ENCODE peak calls at places on chromosome 16, in seven cellular contexts. B is heart left ventricle, O is cardiac fibroblast, G is thoracic aorta, N is HCT116, T is GM12878, C is spleen. J is an unnamed sample.
A peak's percentile ranks its signal among the peaks of the same experiment; 100 is the strongest.

GRCh38 chr16:29680180-29680598 is 1.2 kb downstream of the QPRT start:
- DNase-seq in B (no peak), O (no peak), G (no peak), N (no peak), T (no peak), C (no peak), J (no peak)

GRCh38 chr16:8852534-8852933 is 16.3 kb downstream of the CARHSP1 start:
- DNase-seq in B (no peak), O (peak; percentile 63), G (no peak), N (no peak), T (no peak), C (peak; percentile 47), J (no peak)

GRCh38 chr16:8730335-8730915 is 56.0 kb downstream of the ABAT start:
- DNase-seq in B (no peak), O (no peak), G (no peak), N (no peak), T (no peak), C (peak; percentile 41), J (no peak)

GRCh38 chr16:67311607-67312449 is 14.7 kb downstream of the KCTD19 start:
- DNase-seq in B (peak; percentile 37), O (peak; percentile 100), G (peak; percentile 31), N (peak; percentile 70), T (peak; percentile 93), C (no peak), J (peak; percentile 71)

GRCh38 chr16:86662195-86662594 is 83.8 kb downstream of the FOXL1 start:
- DNase-seq in B (no peak), O (no peak), G (no peak), N (no peak), T (no peak), C (no peak), J (no peak)

GRCh38 chr16:75616541-75617010 is 6.5 kb downstream of the ADAT1 start:
- DNase-seq in B (no peak), O (no peak), G (no peak), N (no peak), T (no peak), C (no peak), J (no peak)

GRCh38 chr16:73000907-73001521 is 46.9 kb downstream of the ZFHX3 start:
- DNase-seq in B (no peak), O (no peak), G (no peak), N (no peak), T (no peak), C (no peak), J (no peak)

GRCh38 chr16:8588703-8589292 is 1.5 kb downstream of the TMEM114 start:
- DNase-seq in B (no peak), O (no peak), G (no peak), N (no peak), T (no peak), C (no peak), J (no peak)

GRCh38 chr16:28163699-28164584 is 47.8 kb downstream of the XPO6 start:
- DNase-seq in B (no peak), O (peak; percentile 88), G (no peak), N (no peak), T (no peak), C (peak; percentile 73), J (no peak)

GRCh38 chr16:19503461-19504075 is 18.3 kb downstream of the GDE1 start:
- DNase-seq in B (no peak), O (no peak), G (no peak), N (no peak), T (no peak), C (no peak), J (no peak)
- TF ChIP-seq CTCF in B (no peak), O (no peak), G (no peak), N (no peak), T (no peak), C (no peak), J (no peak)

DNA sequence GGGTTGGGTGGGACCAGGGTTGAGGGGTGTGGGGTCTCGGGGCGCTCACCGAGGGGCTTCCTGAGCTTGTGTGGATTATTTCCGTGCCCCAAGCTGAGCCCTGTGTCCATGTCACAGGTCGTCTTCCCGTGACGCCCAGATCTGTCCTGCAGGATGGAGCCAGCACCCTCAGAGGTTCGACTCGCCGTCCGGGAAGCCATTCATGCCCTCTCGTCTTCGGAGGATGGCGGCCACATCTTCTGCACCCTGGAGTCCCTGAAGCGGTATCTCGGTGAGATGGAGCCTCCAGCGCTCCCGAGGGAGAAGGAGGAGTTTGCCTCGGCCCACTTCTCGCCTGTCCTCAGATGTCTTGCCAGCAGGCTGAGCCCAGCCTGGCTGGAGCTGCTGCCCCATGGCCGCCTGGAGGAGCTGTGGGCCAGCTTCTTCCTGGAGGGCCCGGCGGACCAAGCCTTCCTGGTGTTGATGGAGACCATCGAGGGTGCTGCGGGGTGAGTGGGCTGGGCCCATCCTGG is 1.0 kb downstream of the TELO2 start:
- DNase-seq in B (peak; percentile 80), O (peak; percentile 85), G (no peak), N (no peak), T (no peak), C (peak; percentile 81), J (peak; percentile 51)
- TF ChIP-seq CTCF in B (peak; percentile 39), O (peak; percentile 90), G (peak; percentile 56), N (no peak), T (peak; percentile 7), C (peak; percentile 49), J (no peak)

GRCh38 chr16:66099261-66099660 is 267.2 kb upstream of the CDH5 start:
- DNase-seq in B (no peak), O (no peak), G (no peak), N (no peak), T (no peak), C (no peak), J (no peak)

GRCh38 chr16:66093217-66093616 is 273.3 kb upstream of the CDH5 start:
- DNase-seq in B (no peak), O (no peak), G (no peak), N (no peak), T (no peak), C (no peak), J (no peak)

GRCh38 chr16:66097746-66098145 is 268.7 kb upstream of the CDH5 start:
- DNase-seq in B (no peak), O (no peak), G (no peak), N (no peak), T (no peak), C (no peak), J (no peak)

GRCh38 chr16:66091462-66091861 is 275.0 kb upstream of the CDH5 start:
- DNase-seq in B (no peak), O (no peak), G (no peak), N (no peak), T (no peak), C (no peak), J (no peak)

GRCh38 chr16:66095676-66096075 is 270.8 kb upstream of the CDH5 start:
- DNase-seq in B (no peak), O (peak; percentile 1), G (no peak), N (no peak), T (no peak), C (no peak), J (no peak)
- TF ChIP-seq CTCF in B (no peak), O (no peak), G (no peak), N (no peak), T (no peak), C (no peak), J (no peak)

GRCh38 chr16:62190426-62190825 is 154.2 kb upstream of the CDH8 start:
- DNase-seq in B (no peak), O (peak; percentile 1), G (no peak), N (no peak), T (no peak), C (no peak), J (no peak)
- TF ChIP-seq CTCF in B (no peak), O (peak; percentile 7), G (no peak), N (no peak), T (peak; percentile 43), C (peak; percentile 32), J (no peak)

GRCh38 chr16:3625911-3626732 is 14.7 kb upstream of the SLX4 start:
- DNase-seq in B (no peak), O (peak; percentile 52), G (no peak), N (no peak), T (no peak), C (no peak), J (peak; percentile 56)
- TF ChIP-seq CTCF in B (no peak), O (no peak), G (no peak), N (no peak), T (no peak), C (no peak), J (no peak)

GRCh38 chr16:53007095-53007494 is 45.6 kb downstream of the CHD9NB start:
- DNase-seq in B (no peak), O (no peak), G (no peak), N (no peak), T (no peak), C (no peak), J (no peak)
- TF ChIP-seq CTCF in B (no peak), O (no peak), G (no peak), N (no peak), T (no peak), C (no peak), J (no peak)

GRCh38 chr16:19555938-19556778 is 655 bp downstream of the VPS35L start:
- DNase-seq in B (no peak), O (peak; percentile 61), G (no peak), N (peak; percentile 59), T (peak; percentile 13), C (no peak), J (peak; percentile 33)
- TF ChIP-seq CTCF in B (no peak), O (peak; percentile 31), G (no peak), N (no peak), T (no peak), C (no peak), J (no peak)

DNA sequence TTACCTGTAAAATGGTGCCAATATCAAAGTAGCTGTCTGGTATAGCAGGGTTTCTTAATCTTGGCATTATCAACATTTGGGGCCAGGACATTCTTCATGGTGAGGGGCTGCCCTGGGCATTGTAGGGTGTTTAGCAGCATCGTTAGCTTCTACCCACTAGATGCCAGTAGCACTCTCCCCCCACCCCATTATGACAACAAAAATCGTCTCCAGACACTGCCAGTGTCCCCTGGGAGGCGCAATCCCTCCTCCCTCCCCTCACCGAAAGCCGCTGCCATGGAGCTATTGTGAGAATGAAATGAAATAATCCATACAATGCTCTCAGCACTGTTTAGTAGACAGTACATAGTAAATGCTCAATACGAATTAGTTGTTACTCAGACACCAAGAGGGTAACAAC is 502.8 kb downstream of the NPIPA7 start:
- DNase-seq in B (no peak), O (no peak), G (no peak), N (no peak), T (no peak), C (no peak), J (no peak)
- TF ChIP-seq CTCF in B (no peak), O (no peak), G (no peak), N (no peak), T (no peak), C (no peak), J (no peak)

DNA sequence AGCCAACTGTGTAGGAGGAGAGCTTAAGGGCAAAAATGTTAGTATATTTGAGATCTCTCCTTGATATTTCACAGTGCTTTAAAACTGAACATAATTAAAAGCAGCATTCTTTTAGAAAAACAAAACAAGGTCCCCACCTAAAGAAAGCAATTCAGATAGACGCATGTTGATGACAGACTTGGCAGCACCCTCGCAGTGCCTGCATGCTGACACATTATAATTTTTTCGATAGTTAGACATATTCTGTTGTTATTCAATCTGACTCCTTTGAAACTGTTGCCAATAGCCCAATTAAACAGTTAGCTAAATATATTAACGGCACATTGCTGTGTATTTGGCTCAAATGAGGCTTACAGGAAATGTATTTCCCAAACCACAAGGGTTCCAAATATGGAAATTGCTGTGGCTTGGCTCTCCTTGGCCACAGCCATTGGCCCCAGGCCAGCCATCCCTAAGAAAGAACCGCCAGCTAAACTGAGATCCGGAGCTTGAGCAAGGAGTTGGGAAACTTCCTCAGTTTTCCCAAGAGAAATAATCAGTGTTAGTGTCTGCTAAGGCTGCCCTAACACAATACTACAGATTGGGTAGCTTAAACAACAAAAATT is 31.0 kb downstream of the C16orf82 start:
- DNase-seq in B (peak; percentile 86), O (peak; percentile 28), G (no peak), N (no peak), T (no peak), C (no peak), J (no peak)
- TF ChIP-seq CTCF in B (no peak), O (no peak), G (no peak), N (no peak), T (no peak), C (no peak), J (no peak)

J was measured in GM20000.